ENCODE peak calls at places on chromosomes 7 and 10, in eight cellular contexts. F is tibial nerve, T is body of pancreas, S is esophagus squamous epithelium, H is spleen, M is uterus, O is A549, Q is H54. U is an unnamed sample.

GRCh38 chr7:150824379-150825177 is 24.0 kb downstream of the TMEM176A start:
- DNase-seq in F (no peak), T (no peak), Q (no peak), H (no peak), S (no peak), O (peak), M (no peak), U (peak)

GRCh38 chr10:90227259-90227658 is 525.9 kb downstream of the KIF20B start:
- DNase-seq in M (no peak), O (no peak), Q (no peak), F (no peak), T (no peak), S (no peak), H (no peak), U (no peak)

GRCh38 chr7:2626498-2627117 is 5.2 kb upstream of the TTYH3 start:
- DNase-seq in F (no peak), M (peak), Q (no peak), H (no peak), S (no peak), O (no peak), T (no peak), U (no peak)

GRCh38 chr10:78335691-78336401 is 302.2 kb downstream of the RPS24 start:
- DNase-seq in T (peak), S (no peak), F (peak), H (no peak), M (peak), O (no peak), Q (peak), U (no peak)

GRCh38 chr7:46032936-46033335 is 111.9 kb upstream of the IGFBP3 start:
- DNase-seq in F (no peak), T (no peak), S (no peak), H (no peak), Q (no peak), M (no peak), O (peak), U (no peak)

GRCh38 chr10:25682203-25682950 is 251.7 kb upstream of the MYO3A start:
- DNase-seq in M (no peak), F (no peak), H (no peak), Q (peak), T (no peak), S (no peak), O (peak), U (no peak)

GRCh38 chr10:47370878-47371277 is 13.2 kb downstream of the ZNF488 start:
- DNase-seq in O (no peak), H (peak), T (no peak), Q (no peak), S (no peak), M (peak), F (no peak), U (no peak)

GRCh38 chr10:109924947-109925620 is 1.8 kb upstream of the XPNPEP1 start:
- DNase-seq in S (no peak), H (no peak), Q (no peak), M (no peak), F (no peak), T (no peak), O (no peak), U (no peak)

GRCh38 chr10:113683300-113683699 is 3.6 kb downstream of the CASP7 start:
- DNase-seq in O (no peak), S (no peak), F (no peak), H (no peak), T (no peak), Q (no peak), M (no peak), U (no peak)

DNA sequence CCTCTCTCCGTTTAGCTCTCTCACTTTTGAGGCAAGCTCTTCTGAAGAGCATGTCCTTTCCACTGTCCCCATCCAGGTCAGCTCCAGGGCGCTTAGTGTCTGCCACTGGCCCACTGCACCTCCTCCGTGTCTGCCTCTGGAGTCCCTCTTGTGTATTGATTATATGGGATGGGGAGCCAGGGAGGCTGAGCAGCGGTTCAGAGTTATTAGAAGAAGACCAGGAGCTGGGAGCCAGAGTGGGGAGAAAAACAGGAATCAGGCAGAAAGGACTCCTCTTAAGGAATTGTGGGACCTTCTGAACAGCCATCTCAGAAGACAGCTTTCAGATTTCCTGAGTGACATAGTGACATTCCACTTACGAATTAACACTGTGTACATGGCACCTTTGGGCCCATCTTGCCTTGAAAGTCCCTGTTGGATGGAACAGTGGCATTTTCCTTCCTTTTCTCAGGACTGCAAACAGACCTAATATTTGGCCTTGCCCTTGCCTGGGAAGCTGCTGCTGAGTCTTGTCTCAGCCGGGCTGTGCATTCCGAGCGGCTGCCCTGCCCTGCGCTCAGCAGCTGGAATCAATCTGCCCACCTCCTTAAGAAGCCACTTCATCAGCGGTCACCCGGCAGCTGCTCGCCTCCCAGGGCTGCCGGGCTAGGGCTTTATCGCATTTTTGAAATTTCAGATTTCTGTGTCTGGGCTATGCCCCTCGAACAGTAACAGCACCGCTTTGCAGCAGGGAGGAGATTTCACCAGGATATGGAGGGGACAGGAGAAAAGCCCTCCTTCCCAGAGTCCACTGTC is 81.1 kb upstream of the PRKG1 start:
- DNase-seq in O (no peak), S (no peak), M (peak), T (peak), H (peak), Q (no peak), F (no peak), U (no peak)
- TF ChIP-seq POLR2A in O (no peak), S (no peak), M (no peak), T (no peak), H (no peak), Q (no peak), F (no peak), U (no peak)

DNA sequence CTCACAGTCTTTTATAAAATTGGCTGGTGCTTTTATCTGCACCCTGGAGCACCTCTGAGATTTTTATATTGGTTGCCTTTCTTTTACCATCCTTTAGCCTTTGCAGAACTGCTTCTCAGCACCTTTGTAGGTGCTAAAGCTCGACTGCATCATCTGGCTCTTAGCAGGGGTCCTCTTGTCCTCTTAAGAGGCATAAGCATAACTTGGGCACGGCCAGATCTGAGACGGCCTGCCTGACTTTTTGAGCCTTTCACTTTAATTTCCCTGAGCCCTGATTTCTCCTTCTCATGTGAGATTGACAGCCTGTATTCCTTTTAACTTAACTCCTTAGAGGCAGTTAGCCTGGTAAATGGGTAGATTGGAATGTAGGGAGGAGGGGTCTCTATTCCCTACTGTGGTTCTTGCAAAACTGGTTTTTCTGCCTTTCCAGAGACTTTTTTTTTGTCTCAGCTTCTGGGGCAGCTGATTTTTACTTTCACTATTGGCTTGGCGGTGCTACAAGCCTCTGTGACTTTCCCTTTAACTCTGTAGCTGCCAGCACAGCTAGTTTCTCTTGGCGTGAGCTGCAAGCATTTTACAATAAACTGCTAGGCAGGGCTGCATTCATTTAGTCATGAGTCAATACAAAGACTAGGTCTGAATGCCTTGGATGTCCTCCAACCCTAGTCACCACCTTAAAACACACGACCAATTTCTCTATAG is 24.0 kb downstream of the ZPBP start:
- DNase-seq in O (peak), M (no peak), Q (peak), F (no peak), S (no peak), T (peak), H (no peak), U (no peak)
- TF ChIP-seq POLR2A in O (no peak), M (no peak), Q (no peak), F (no peak), S (no peak), T (no peak), H (no peak), U (no peak)

GRCh38 chr7:74092964-74093339 is 9.3 kb downstream of the LIMK1 start:
- DNase-seq in O (no peak), Q (no peak), H (peak), M (peak), F (peak), S (no peak), T (no peak), U (no peak)
- TF ChIP-seq POLR2A in O (no peak), Q (peak), H (no peak), M (no peak), F (no peak), S (no peak), T (no peak), U (no peak)

GRCh38 chr10:132518572-132519381 is 18.8 kb upstream of the INPP5A start:
- DNase-seq in S (no peak), O (no peak), Q (no peak), F (peak), H (peak), T (peak), M (peak), U (no peak)

GRCh38 chr10:132515811-132516726 is 21.5 kb upstream of the INPP5A start:
- DNase-seq in S (no peak), F (no peak), T (peak), M (peak), Q (no peak), H (peak), O (no peak), U (no peak)

GRCh38 chr10:132514841-132515521 is 22.6 kb upstream of the INPP5A start:
- DNase-seq in O (no peak), S (no peak), H (peak), T (peak), Q (no peak), M (peak), F (no peak), U (no peak)

GRCh38 chr10:132517951-132518521 is 19.6 kb upstream of the INPP5A start:
- DNase-seq in F (no peak), H (peak), T (peak), Q (no peak), S (no peak), M (peak), O (no peak), U (no peak)

GRCh38 chr10:132516771-132517725 is 20.5 kb upstream of the INPP5A start:
- DNase-seq in H (peak), M (peak), S (no peak), Q (peak), T (peak), O (peak), F (peak), U (no peak)
- TF ChIP-seq POLR2A in H (no peak), M (no peak), S (no peak), Q (no peak), T (peak), O (no peak), F (no peak), U (no peak)

GRCh38 chr10:131478398-131478989 is 167.0 kb upstream of the TCERG1L start:
- DNase-seq in F (no peak), O (no peak), H (no peak), T (no peak), S (no peak), M (no peak), Q (no peak), U (no peak)
- TF ChIP-seq POLR2A in F (no peak), O (no peak), H (no peak), T (no peak), S (no peak), M (no peak), Q (no peak), U (no peak)

GRCh38 chr10:11176746-11177145 is 159.1 kb downstream of the CELF2 start:
- DNase-seq in S (no peak), F (no peak), M (no peak), T (no peak), Q (no peak), O (no peak), H (no peak), U (no peak)

GRCh38 chr10:11180228-11180627 is 162.6 kb downstream of the CELF2 start:
- DNase-seq in H (peak), M (no peak), S (no peak), Q (no peak), F (no peak), T (no peak), O (no peak), U (peak)

GRCh38 chr10:11179231-11180105 is 161.8 kb downstream of the CELF2 start:
- DNase-seq in T (no peak), O (no peak), F (no peak), H (no peak), Q (no peak), M (no peak), S (no peak), U (no peak)

GRCh38 chr10:11177926-11178453 is 160.3 kb downstream of the CELF2 start:
- DNase-seq in M (no peak), F (no peak), O (no peak), S (no peak), T (peak), H (peak), Q (no peak), U (no peak)

GRCh38 chr10:11178606-11179221 is 161.0 kb downstream of the CELF2 start:
- DNase-seq in Q (no peak), S (no peak), M (no peak), O (no peak), T (peak), H (peak), F (no peak), U (peak)
- TF ChIP-seq POLR2A in Q (no peak), S (no peak), M (no peak), O (no peak), T (no peak), H (no peak), F (no peak), U (peak)

U was measured in erythroblast.